ENCODE peak calls at places on chromosomes 5 and 9, in ten cellular contexts. One of them, this sample, is unnamed.

GRCh38 chr5:136040746-136041415 is 12.1 kb downstream of the TGFBI start:
- DNase-seq in heart left ventricle: no peak
- DNase-seq in PC-3: peak; percentile 66
- DNase-seq in cardiac fibroblast: no peak
- DNase-seq in cardiac muscle cell: no peak
- DNase-seq in AG10803: no peak
- DNase-seq in foreskin fibroblast: peak; percentile 20
- DNase-seq in GM23338: no peak
- DNase-seq in fibroblast of lung: no peak
- DNase-seq in AG09309: no peak
- DNase-seq in this sample: no peak

GRCh38 chr5:132465095-132465707 is 25.4 kb downstream of the IRF1 start:
- DNase-seq in fibroblast of lung: no peak
- DNase-seq in heart left ventricle: no peak
- DNase-seq in AG09309: no peak
- DNase-seq in cardiac fibroblast: no peak
- DNase-seq in PC-3: no peak
- DNase-seq in cardiac muscle cell: no peak
- DNase-seq in GM23338: no peak
- DNase-seq in AG10803: no peak
- DNase-seq in foreskin fibroblast: no peak
- DNase-seq in this sample: no peak

GRCh38 chr9:106322741-106323140 is 540.2 kb upstream of the ZNF462 start:
- DNase-seq in PC-3: no peak
- DNase-seq in cardiac muscle cell: no peak
- DNase-seq in GM23338: peak; percentile 4
- DNase-seq in heart left ventricle: no peak
- DNase-seq in fibroblast of lung: no peak
- DNase-seq in cardiac fibroblast: no peak
- DNase-seq in AG10803: no peak
- DNase-seq in AG09309: no peak
- DNase-seq in foreskin fibroblast: no peak
- DNase-seq in this sample: no peak

GRCh38 chr5:166164211-166164610 is 2127.2 kb upstream of the WWC1 start:
- DNase-seq in heart left ventricle: no peak
- DNase-seq in cardiac fibroblast: no peak
- DNase-seq in GM23338: no peak
- DNase-seq in PC-3: no peak
- DNase-seq in AG09309: no peak
- DNase-seq in foreskin fibroblast: no peak
- DNase-seq in fibroblast of lung: no peak
- DNase-seq in cardiac muscle cell: no peak
- DNase-seq in AG10803: no peak
- DNase-seq in this sample: no peak

GRCh38 chr5:60102961-60103683 is 209.6 kb upstream of the PDE4D start:
- DNase-seq in cardiac muscle cell: no peak
- DNase-seq in foreskin fibroblast: peak; percentile 64
- DNase-seq in cardiac fibroblast: peak; percentile 8
- DNase-seq in heart left ventricle: no peak
- DNase-seq in GM23338: no peak
- DNase-seq in AG09309: peak; percentile 8
- DNase-seq in fibroblast of lung: no peak
- DNase-seq in AG10803: peak; percentile 26
- DNase-seq in PC-3: peak; percentile 28
- DNase-seq in this sample: no peak

GRCh38 chr9:17807670-17808282 is 228.9 kb downstream of the SH3GL2 start:
- DNase-seq in cardiac fibroblast: no peak
- DNase-seq in foreskin fibroblast: no peak
- DNase-seq in AG10803: no peak
- DNase-seq in cardiac muscle cell: no peak
- DNase-seq in PC-3: no peak
- DNase-seq in GM23338: no peak
- DNase-seq in AG09309: no peak
- DNase-seq in fibroblast of lung: no peak
- DNase-seq in heart left ventricle: no peak
- DNase-seq in this sample: no peak

GRCh38 chr5:81632679-81633078 is 118.2 kb downstream of the SSBP2 start:
- DNase-seq in cardiac muscle cell: no peak
- DNase-seq in GM23338: no peak
- DNase-seq in cardiac fibroblast: no peak
- DNase-seq in heart left ventricle: no peak
- DNase-seq in fibroblast of lung: no peak
- DNase-seq in AG09309: no peak
- DNase-seq in PC-3: no peak
- DNase-seq in AG10803: no peak
- DNase-seq in foreskin fibroblast: no peak
- DNase-seq in this sample: no peak

GRCh38 chr9:70101265-70101664 is 57.6 kb downstream of the MAMDC2 start:
- DNase-seq in AG10803: peak; percentile 41
- DNase-seq in fibroblast of lung: peak; percentile 42
- DNase-seq in GM23338: no peak
- DNase-seq in cardiac fibroblast: peak; percentile 67
- DNase-seq in foreskin fibroblast: peak; percentile 75
- DNase-seq in cardiac muscle cell: no peak
- DNase-seq in heart left ventricle: no peak
- DNase-seq in PC-3: no peak
- DNase-seq in AG09309: no peak
- DNase-seq in this sample: no peak

GRCh38 chr5:19314840-19315239 is 673.2 kb downstream of the CDH18 start:
- DNase-seq in PC-3: peak; percentile 97
- DNase-seq in AG09309: no peak
- DNase-seq in fibroblast of lung: peak; percentile 91
- DNase-seq in heart left ventricle: no peak
- DNase-seq in cardiac muscle cell: no peak
- DNase-seq in cardiac fibroblast: no peak
- DNase-seq in AG10803: no peak
- DNase-seq in GM23338: peak; percentile 35
- DNase-seq in foreskin fibroblast: no peak
- DNase-seq in this sample: no peak
- TF ChIP-seq CTCF in PC-3: peak; percentile 54
- TF ChIP-seq CTCF in AG09309: no peak
- TF ChIP-seq CTCF in fibroblast of lung: peak; percentile 50
- TF ChIP-seq CTCF in heart left ventricle: no peak
- TF ChIP-seq CTCF in cardiac muscle cell: no peak
- TF ChIP-seq CTCF in cardiac fibroblast: no peak
- TF ChIP-seq CTCF in AG10803: no peak
- TF ChIP-seq CTCF in GM23338: peak; percentile 30
- TF ChIP-seq CTCF in foreskin fibroblast: no peak
- TF ChIP-seq CTCF in this sample: peak; percentile 18

GRCh38 chr9:81741103-81741502 is 51.8 kb upstream of the TLE1 start:
- DNase-seq in PC-3: peak; percentile 58
- DNase-seq in foreskin fibroblast: no peak
- DNase-seq in heart left ventricle: no peak
- DNase-seq in AG09309: no peak
- DNase-seq in GM23338: no peak
- DNase-seq in cardiac fibroblast: no peak
- DNase-seq in cardiac muscle cell: no peak
- DNase-seq in fibroblast of lung: no peak
- DNase-seq in AG10803: no peak
- DNase-seq in this sample: no peak

GRCh38 chr9:81737871-81738507 is 48.6 kb upstream of the TLE1 start:
- DNase-seq in heart left ventricle: no peak
- DNase-seq in cardiac fibroblast: peak; percentile 94
- DNase-seq in fibroblast of lung: peak; percentile 79
- DNase-seq in PC-3: peak; percentile 89
- DNase-seq in AG10803: peak; percentile 73
- DNase-seq in cardiac muscle cell: no peak
- DNase-seq in foreskin fibroblast: peak; percentile 91
- DNase-seq in AG09309: peak; percentile 58
- DNase-seq in GM23338: no peak
- DNase-seq in this sample: peak; percentile 57
- H3K4me3 ChIP-seq in heart left ventricle: no peak overlapping the region
- H3K4me3 ChIP-seq in cardiac fibroblast: no peak overlapping the region
- H3K4me3 ChIP-seq in fibroblast of lung: no peak overlapping the region
- H3K4me3 ChIP-seq in PC-3: no peak overlapping the region
- H3K4me3 ChIP-seq in AG10803: no peak overlapping the region
- H3K4me3 ChIP-seq in cardiac muscle cell: no peak overlapping the region
- H3K4me3 ChIP-seq in foreskin fibroblast: no peak overlapping the region
- H3K4me3 ChIP-seq in AG09309: no peak overlapping the region
- H3K4me3 ChIP-seq in GM23338: no peak overlapping the region
- H3K4me3 ChIP-seq in this sample: no peak overlapping the region

GRCh38 chr9:76758476-76758875 is 5.8 kb upstream of the PCA3 start:
- DNase-seq in cardiac muscle cell: no peak
- DNase-seq in GM23338: no peak
- DNase-seq in fibroblast of lung: no peak
- DNase-seq in AG09309: no peak
- DNase-seq in AG10803: no peak
- DNase-seq in heart left ventricle: no peak
- DNase-seq in PC-3: no peak
- DNase-seq in foreskin fibroblast: no peak
- DNase-seq in cardiac fibroblast: peak; percentile 10
- DNase-seq in this sample: no peak

GRCh38 chr9:76757274-76757673 is 7.0 kb upstream of the PCA3 start:
- DNase-seq in cardiac muscle cell: no peak
- DNase-seq in AG10803: no peak
- DNase-seq in GM23338: no peak
- DNase-seq in AG09309: no peak
- DNase-seq in heart left ventricle: no peak
- DNase-seq in PC-3: no peak
- DNase-seq in cardiac fibroblast: no peak
- DNase-seq in fibroblast of lung: no peak
- DNase-seq in foreskin fibroblast: no peak
- DNase-seq in this sample: no peak

GRCh38 chr9:76759726-76760125 is 4.5 kb upstream of the PCA3 start:
- DNase-seq in cardiac muscle cell: no peak
- DNase-seq in foreskin fibroblast: peak; percentile 11
- DNase-seq in fibroblast of lung: no peak
- DNase-seq in AG10803: no peak
- DNase-seq in heart left ventricle: no peak
- DNase-seq in cardiac fibroblast: no peak
- DNase-seq in GM23338: no peak
- DNase-seq in AG09309: no peak
- DNase-seq in PC-3: no peak
- DNase-seq in this sample: no peak

GRCh38 chr9:76764138-76764537 is at the start of gene PCA3:
- DNase-seq in PC-3: no peak
- DNase-seq in GM23338: no peak
- DNase-seq in heart left ventricle: no peak
- DNase-seq in cardiac muscle cell: no peak
- DNase-seq in fibroblast of lung: no peak
- DNase-seq in foreskin fibroblast: no peak
- DNase-seq in AG10803: no peak
- DNase-seq in cardiac fibroblast: no peak
- DNase-seq in AG09309: no peak
- DNase-seq in this sample: no peak

DNA sequence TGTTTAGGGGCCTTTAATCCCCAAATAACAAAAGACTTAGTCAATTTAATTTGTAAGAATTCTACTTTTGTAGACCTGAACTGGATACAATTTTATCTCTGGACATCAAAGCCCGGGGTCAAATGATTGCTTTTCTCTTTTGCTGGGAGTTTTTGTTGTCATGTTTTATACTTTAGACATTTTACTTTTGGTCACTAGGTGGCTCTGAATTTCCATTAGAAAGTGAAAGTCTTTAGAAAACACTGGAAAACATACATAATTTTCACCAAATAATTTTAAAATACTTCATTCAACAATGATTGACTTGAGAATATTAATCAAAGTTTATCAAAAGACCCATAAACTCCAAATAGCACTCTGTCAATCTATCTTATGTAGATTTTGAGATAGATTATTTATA is 2.8 kb upstream of the PCA3 start:
- DNase-seq in AG09309: no peak
- DNase-seq in heart left ventricle: no peak
- DNase-seq in PC-3: peak; percentile 19
- DNase-seq in cardiac muscle cell: no peak
- DNase-seq in fibroblast of lung: peak; percentile 20
- DNase-seq in foreskin fibroblast: peak; percentile 30
- DNase-seq in AG10803: peak; percentile 3
- DNase-seq in GM23338: peak; percentile 13
- DNase-seq in cardiac fibroblast: peak; percentile 33
- DNase-seq in this sample: no peak
- TF ChIP-seq CTCF in AG09309: peak; percentile 30
- TF ChIP-seq CTCF in heart left ventricle: peak; percentile 14
- TF ChIP-seq CTCF in PC-3: peak; percentile 58
- TF ChIP-seq CTCF in cardiac muscle cell: peak; percentile 45
- TF ChIP-seq CTCF in fibroblast of lung: peak; percentile 40
- TF ChIP-seq CTCF in foreskin fibroblast: peak; percentile 31
- TF ChIP-seq CTCF in AG10803: peak; percentile 51
- TF ChIP-seq CTCF in GM23338: peak; percentile 55
- TF ChIP-seq CTCF in cardiac fibroblast: peak; percentile 39
- TF ChIP-seq CTCF in this sample: peak; percentile 42

DNA sequence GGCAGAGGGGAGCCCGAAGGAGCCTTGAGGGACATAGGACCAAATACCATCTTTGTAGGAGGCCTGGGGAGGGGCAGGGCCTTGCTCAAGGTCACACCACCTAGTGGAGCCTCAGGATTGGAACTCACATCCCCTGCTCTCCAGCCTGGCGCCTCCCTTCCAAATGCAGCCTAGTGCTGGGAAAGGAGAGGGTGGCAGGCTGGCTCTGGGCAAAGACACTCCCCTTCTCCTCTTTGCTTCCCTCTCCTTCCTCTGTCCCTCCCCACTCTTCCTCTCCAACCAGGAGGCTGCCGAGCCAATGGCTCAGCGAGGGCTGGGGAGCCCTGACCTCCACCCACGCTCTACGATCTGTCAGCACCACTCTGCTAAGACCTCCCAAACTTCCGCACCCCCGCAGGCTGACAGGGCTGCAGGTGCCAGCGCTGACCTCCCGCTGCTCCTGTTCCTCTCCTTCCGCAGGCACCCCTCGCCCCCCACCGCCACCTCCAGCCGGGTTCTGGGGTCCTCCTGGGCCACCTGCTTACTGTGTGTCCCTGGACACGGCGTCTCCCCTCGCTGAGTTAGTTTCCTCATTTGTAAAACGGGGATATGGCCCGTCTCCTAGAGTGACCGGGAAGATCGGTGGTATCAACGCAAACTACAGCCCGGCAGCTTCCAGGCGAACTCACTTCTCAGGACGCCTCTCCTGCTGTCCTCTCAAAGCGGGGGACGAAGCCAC is 52.9 kb downstream of the C9orf50 start:
- DNase-seq in fibroblast of lung: peak; percentile 62
- DNase-seq in GM23338: peak; percentile 66
- DNase-seq in cardiac fibroblast: peak; percentile 56
- DNase-seq in AG09309: peak; percentile 10
- DNase-seq in foreskin fibroblast: peak; percentile 85
- DNase-seq in cardiac muscle cell: peak; percentile 74
- DNase-seq in heart left ventricle: peak; percentile 34
- DNase-seq in AG10803: peak; percentile 75
- DNase-seq in PC-3: peak; percentile 44
- DNase-seq in this sample: no peak
- H3K4me3 ChIP-seq in fibroblast of lung: peak overlapping the region; percentile 54
- H3K4me3 ChIP-seq in GM23338: peak overlapping the region; percentile 69
- H3K4me3 ChIP-seq in cardiac fibroblast: peak overlapping the region; percentile 43
- H3K4me3 ChIP-seq in AG09309: peak overlapping the region; percentile 46
- H3K4me3 ChIP-seq in foreskin fibroblast: peak overlapping the region; percentile 56
- H3K4me3 ChIP-seq in cardiac muscle cell: peak overlapping the region; percentile 35
- H3K4me3 ChIP-seq in heart left ventricle: peak overlapping the region; percentile 61
- H3K4me3 ChIP-seq in AG10803: peak overlapping the region; percentile 60
- H3K4me3 ChIP-seq in PC-3: peak overlapping the region; percentile 74
- H3K4me3 ChIP-seq in this sample: peak overlapping the region; percentile 53